ENCODE peak calls at places on chromosomes 6 and 20, in four cellular contexts. I is GM23338, Q is endothelial cell of umbilical vein, K is PC-3. D is an unnamed sample. For H4K20me1 and H3K4me1, the result is how much of the 10 kb centered on the place peaks cover.

GRCh38 chr6:28988536-28989415 is 16.3 kb downstream of the ZNF311 start:
- DNase-seq in I (peak), Q (peak), K (no peak), D (peak)

GRCh38 chr6:42302441-42302840 is 84.8 kb upstream of the MRPS10 start:
- DNase-seq in I (no peak), Q (no peak), K (no peak), D (peak)

GRCh38 chr6:32609731-32610640 is 20.3 kb upstream of the HLA-DRB1 start:
- DNase-seq in I (peak), Q (peak), K (peak), D (peak)

GRCh38 chr20:38825901-38826625 is 20.6 kb downstream of the PPP1R16B start:
- DNase-seq in I (peak), Q (peak), K (peak), D (peak)

GRCh38 chr20:4017051-4017702 is 1.8 kb upstream of the RNF24 start:
- DNase-seq in I (peak), Q (no peak), K (no peak), D (no peak)

GRCh38 chr6:160221423-160221822 is 37.2 kb downstream of the SLC22A2 start:
- DNase-seq in I (peak), Q (no peak), K (peak), D (no peak)

GRCh38 chr6:77778527-77778926 is 125.7 kb downstream of the MEI4 start:
- DNase-seq in I (no peak), Q (no peak), K (no peak), D (no peak)

GRCh38 chr6:109660526-109660925 is 30.5 kb downstream of the AK9 start:
- DNase-seq in I (no peak), Q (no peak), K (peak), D (no peak)

GRCh38 chr6:167298166-167298565 is 7.1 kb downstream of the UNC93A start:
- DNase-seq in I (no peak), Q (no peak), K (no peak), D (no peak)

GRCh38 chr6:167299641-167300308 is 8.7 kb downstream of the UNC93A start:
- DNase-seq in I (no peak), Q (no peak), K (no peak), D (no peak)

GRCh38 chr6:167302074-167302473 is 11.0 kb downstream of the UNC93A start:
- DNase-seq in I (no peak), Q (no peak), K (no peak), D (no peak)

GRCh38 chr6:167302796-167303195 is 11.7 kb downstream of the UNC93A start:
- DNase-seq in I (no peak), Q (no peak), K (no peak), D (no peak)

DNA sequence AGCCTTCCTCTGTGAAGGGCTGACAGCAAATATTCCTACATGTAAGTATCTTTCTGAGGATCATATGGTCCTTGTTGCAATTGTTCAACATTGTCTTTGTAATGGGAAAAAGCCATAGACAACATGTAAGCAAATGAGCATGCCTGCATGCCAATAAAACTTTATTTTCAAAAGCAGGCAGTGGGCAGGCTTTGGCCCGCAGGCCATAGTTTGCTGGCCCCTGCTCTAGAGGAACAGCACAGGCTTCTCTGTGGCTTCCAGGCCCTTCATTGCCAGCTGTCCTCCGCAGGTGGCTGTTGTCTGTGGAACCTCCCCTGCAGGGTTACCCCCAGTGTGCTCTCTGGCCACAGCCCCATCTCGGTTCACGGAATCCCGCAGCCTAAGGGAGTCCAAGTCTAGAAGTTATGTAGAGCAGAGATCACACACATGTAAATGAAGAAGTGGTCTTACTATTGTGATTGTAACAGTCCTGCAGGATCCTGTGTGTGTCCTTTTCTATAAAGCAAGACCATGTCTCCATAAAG is 9.8 kb downstream of the UNC93A start:
- DNase-seq in I (no peak), Q (no peak), K (no peak), D (no peak)
- H4K20me1 ChIP-seq in I (under half), Q (under half), K (under half), D (under half)

GRCh38 chr6:22717906-22718305 is 148.5 kb downstream of the HDGFL1 start:
- DNase-seq in I (no peak), Q (no peak), K (peak), D (no peak)

GRCh38 chr6:22716721-22717120 is 147.4 kb downstream of the HDGFL1 start:
- DNase-seq in I (no peak), Q (no peak), K (no peak), D (no peak)
- TF ChIP-seq CTCF in I (no peak), Q (no peak), K (no peak), D (no peak)

GRCh38 chr20:32594204-32594603 is 9.1 kb upstream of the NOL4L start:
- DNase-seq in I (no peak), Q (no peak), K (no peak), D (no peak)
- H3K4me1 ChIP-seq in I (under half), Q (under half), K (under half), D (under half)

GRCh38 chr20:845226-845868 is 11.8 kb downstream of the FAM110A start:
- DNase-seq in I (peak), Q (no peak), K (no peak), D (no peak)
- H4K20me1 ChIP-seq in I (under half), Q (under half), K (under half), D (under half)

GRCh38 chr20:15900443-15900842 is 672.8 kb downstream of the KIF16B start:
- DNase-seq in I (no peak), Q (no peak), K (peak), D (no peak)

GRCh38 chr20:15899972-15900371 is 673.3 kb downstream of the KIF16B start:
- DNase-seq in I (no peak), Q (no peak), K (no peak), D (no peak)

GRCh38 chr20:15905661-15906060 is 667.6 kb downstream of the KIF16B start:
- DNase-seq in I (no peak), Q (no peak), K (no peak), D (no peak)

DNA sequence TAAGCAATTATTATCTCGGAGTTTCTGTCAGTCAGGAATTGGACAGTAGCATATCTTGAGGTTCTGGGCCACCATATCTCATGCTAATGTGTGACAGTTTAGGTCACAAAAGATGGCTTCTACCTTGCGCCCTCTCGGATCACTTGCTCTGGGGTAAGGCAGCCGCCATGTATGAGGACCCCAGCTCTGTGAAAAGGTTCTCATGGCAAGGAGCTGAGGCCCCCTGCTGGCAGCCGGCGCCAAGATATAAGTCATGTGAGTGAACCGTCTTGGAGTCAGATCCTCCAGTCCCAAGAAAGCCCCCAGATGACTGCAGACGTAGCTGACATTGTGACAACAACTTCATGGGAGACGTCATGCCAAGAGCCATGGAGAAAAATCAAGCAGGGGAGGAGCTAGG is 670.8 kb downstream of the KIF16B start:
- DNase-seq in I (peak), Q (peak), K (peak), D (peak)
- TF ChIP-seq CTCF in I (peak), Q (peak), K (peak), D (peak)

DNA sequence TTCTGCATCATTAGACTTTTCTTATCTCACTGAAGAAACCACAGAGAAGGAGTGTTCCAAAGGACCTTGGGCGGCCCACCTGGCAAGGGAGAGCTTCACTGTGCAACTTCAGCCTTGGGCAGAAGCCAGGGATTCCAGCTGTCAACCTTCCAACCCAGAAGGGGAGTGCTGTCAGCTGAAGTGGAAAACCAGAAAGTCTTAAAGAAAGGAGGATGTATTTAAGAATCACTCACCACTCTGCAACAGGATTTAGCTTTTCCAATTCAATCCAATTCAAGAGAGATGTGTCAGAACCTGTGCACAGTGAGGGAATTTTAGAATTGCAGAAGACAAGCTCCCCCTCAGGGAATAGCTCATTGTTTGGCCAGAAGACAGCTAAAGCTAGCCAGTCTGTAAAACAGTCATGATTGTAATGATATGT is 553.7 kb downstream of the CD83 start:
- DNase-seq in I (no peak), Q (no peak), K (peak), D (peak)
- H3K4me1 ChIP-seq in I (under half), Q (under half), K (under half), D (under half)

GRCh38 chr6:33634203-33634727 is 13.1 kb downstream of the ITPR3 start:
- DNase-seq in I (no peak), Q (peak), K (no peak), D (peak)

GRCh38 chr6:33638581-33638980 is 17.5 kb downstream of the ITPR3 start:
- DNase-seq in I (no peak), Q (no peak), K (no peak), D (no peak)

GRCh38 chr6:33634986-33635385 is 13.9 kb downstream of the ITPR3 start:
- DNase-seq in I (no peak), Q (no peak), K (no peak), D (peak)

GRCh38 chr6:33639559-33639958 is 18.4 kb downstream of the ITPR3 start:
- DNase-seq in I (no peak), Q (no peak), K (no peak), D (no peak)

DNA sequence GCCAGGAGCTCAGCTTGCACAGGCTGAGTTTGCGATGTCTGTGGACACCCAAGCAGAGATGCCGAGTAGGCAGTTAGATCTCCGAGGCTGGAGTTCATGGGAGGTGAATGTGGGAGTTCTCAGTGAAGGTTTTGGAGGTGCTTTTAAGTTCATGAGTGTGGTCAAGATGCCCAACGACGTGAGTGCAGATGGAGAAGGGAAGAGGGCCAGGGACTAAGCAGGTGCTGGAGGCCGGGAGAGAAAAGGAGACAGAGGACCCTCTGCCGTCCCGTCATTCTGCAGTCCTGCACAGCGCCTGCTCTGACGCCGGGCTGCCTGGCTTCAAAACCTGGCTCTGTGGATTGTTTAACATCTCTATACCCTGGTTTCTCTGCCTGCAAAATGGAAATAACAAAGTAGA is 15.5 kb downstream of the ITPR3 start:
- DNase-seq in I (no peak), Q (no peak), K (no peak), D (no peak)
- H4K20me1 ChIP-seq in I (under half), Q (under half), K (under half), D (under half)

DNA sequence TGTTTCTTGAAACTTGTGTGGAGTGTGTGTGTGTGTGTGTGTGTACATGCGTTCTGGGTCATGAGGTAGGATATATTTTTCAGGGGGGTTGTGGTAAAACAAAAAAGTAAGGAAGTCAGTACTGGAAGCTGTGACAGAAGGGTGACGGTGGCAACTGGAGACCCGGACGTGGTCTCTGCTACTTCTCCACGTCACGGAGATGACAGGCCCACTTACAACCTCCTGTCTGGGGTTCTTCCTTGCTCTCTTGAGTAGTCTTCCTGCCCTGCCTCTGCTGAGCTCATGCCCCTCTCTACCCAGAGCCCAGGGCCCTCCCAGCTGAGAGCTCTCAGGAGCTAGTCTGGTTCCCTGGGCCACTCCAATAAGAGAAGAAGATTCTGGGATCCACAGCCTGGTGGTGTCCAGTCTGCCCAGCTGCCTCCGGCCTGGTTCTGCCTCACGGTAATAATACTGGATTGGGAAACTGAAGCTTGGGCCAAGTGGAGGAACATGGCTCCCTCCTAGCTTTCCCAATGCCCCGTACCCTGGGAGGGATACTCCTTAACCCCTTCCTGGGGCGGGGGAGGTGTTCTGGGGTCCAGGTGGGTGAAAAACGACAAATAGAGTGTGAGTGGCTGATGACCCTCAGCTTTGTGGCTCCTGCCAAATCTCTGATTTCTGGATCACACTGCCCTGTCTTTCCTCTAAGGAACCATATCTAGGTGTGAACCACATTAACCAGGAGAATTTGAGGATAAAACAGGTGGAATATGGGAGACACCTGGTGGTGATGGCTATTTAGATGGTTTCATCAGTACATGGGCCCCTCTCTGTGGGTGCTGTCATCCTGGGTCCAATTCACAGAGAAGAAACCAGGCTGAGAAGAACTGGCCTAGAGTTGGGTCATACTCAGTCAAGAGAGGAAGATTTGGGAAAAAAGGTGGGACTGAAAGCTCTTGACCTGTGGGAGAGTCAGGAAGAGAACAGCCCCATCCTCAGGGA is 27.2 kb downstream of the VEGFA start:
- DNase-seq in I (no peak), Q (no peak), K (peak), D (no peak)
- TF ChIP-seq CTCF in I (peak), Q (no peak), K (peak), D (no peak)

GRCh38 chr20:50527068-50527605 is 17.0 kb downstream of the PTPN1 start:
- DNase-seq in I (no peak), Q (no peak), K (no peak), D (no peak)

GRCh38 chr20:50528129-50528528 is 17.9 kb downstream of the PTPN1 start:
- DNase-seq in I (no peak), Q (no peak), K (no peak), D (no peak)

GRCh38 chr20:50532231-50532630 is 22.0 kb downstream of the PTPN1 start:
- DNase-seq in I (no peak), Q (no peak), K (no peak), D (no peak)

GRCh38 chr20:50526403-50526989 is 16.3 kb downstream of the PTPN1 start:
- DNase-seq in I (no peak), Q (peak), K (no peak), D (no peak)

GRCh38 chr20:50528804-50529351 is 18.7 kb downstream of the PTPN1 start:
- DNase-seq in I (no peak), Q (peak), K (no peak), D (peak)
- H3K4me1 ChIP-seq in I (under half), Q (under half), K (under half), D (under half)

D was measured in osteoblast.